ENCODE peak calls at places on chromosomes 13 and 19, in five cellular contexts. Z, F, G, U and H are unnamed samples.
A peak's percentile ranks its signal among the peaks of the same experiment; 100 is the strongest.

GRCh38 chr13:91588541-91588940 is 190.1 kb downstream of the GPC5 start:
- DNase-seq in F (no peak), U (no peak), G (no peak), Z (no peak), H (no peak)

GRCh38 chr19:45322311-45322710 is 364 bp downstream of the CKM start:
- DNase-seq in Z (no peak), G (no peak), U (no peak), F (no peak), H (no peak)

GRCh38 chr19:2494084-2494446 is 18.1 kb downstream of the GADD45B start:
- DNase-seq in F (peak; percentile 75), Z (peak; percentile 65), U (no peak), G (no peak), H (no peak)

GRCh38 chr19:48308695-48309586 is 16.4 kb upstream of the EMP3 start:
- DNase-seq in U (peak; percentile 35), Z (no peak), G (no peak), F (no peak), H (no peak)

GRCh38 chr13:30113983-30114491 is 193.3 kb downstream of the KATNAL1 start:
- DNase-seq in F (no peak), Z (no peak), G (no peak), U (peak; percentile 15), H (no peak)

GRCh38 chr13:37492741-37493514 is 105.6 kb downstream of the POSTN start:
- DNase-seq in G (no peak), F (no peak), Z (peak; percentile 90), U (no peak), H (no peak)

GRCh38 chr13:77868717-77869116 is 49.9 kb downstream of the EDNRB start:
- DNase-seq in G (no peak), U (no peak), F (no peak), Z (peak; percentile 56), H (no peak)

GRCh38 chr13:63942372-63942771 is 2526.7 kb upstream of the PCDH20 start:
- DNase-seq in U (no peak), G (no peak), Z (peak; percentile 50), F (no peak), H (no peak)

GRCh38 chr19:34662919-34663318 is 14.0 kb downstream of the SCGB2B2 start:
- DNase-seq in F (peak; percentile 68), Z (no peak), U (peak; percentile 31), G (no peak), H (no peak)

GRCh38 chr19:46416077-46416709 is 2.8 kb upstream of the CCDC8 start:
- DNase-seq in G (peak; percentile 84), F (peak; percentile 95), U (peak; percentile 95), Z (peak; percentile 75), H (no peak)

GRCh38 chr13:105466376-105466775 is 1069.1 kb downstream of the EFNB2 start:
- DNase-seq in G (no peak), U (no peak), Z (no peak), F (no peak), H (no peak)

GRCh38 chr13:101624210-101624922 is 171.9 kb downstream of the ITGBL1 start:
- DNase-seq in Z (peak; percentile 11), F (no peak), U (no peak), G (no peak), H (no peak)

GRCh38 chr19:55156202-55157063 is 1.1 kb downstream of the TNNI3 start:
- DNase-seq in U (peak; percentile 93), F (peak; percentile 92), Z (peak; percentile 44), G (peak; percentile 90), H (no peak)

GRCh38 chr19:3619631-3620012 is 7.0 kb downstream of the CACTIN start:
- DNase-seq in F (no peak), Z (no peak), G (no peak), U (no peak), H (no peak)

GRCh38 chr19:3154957-3155736 is 19.3 kb downstream of the GNA15 start:
- DNase-seq in G (peak; percentile 75), F (peak; percentile 66), Z (peak; percentile 99), U (peak; percentile 93), H (peak; percentile 88)

GRCh38 chr19:10517760-10518443 is 655 bp upstream of the S1PR5 start:
- DNase-seq in G (peak; percentile 62), Z (peak; percentile 15), F (peak; percentile 69), U (peak; percentile 88), H (no peak)

GRCh38 chr19:2722541-2723344 is 1.6 kb upstream of the DIRAS1 start:
- DNase-seq in Z (peak; percentile 74), U (peak; percentile 60), F (peak; percentile 30), G (peak; percentile 67), H (no peak)

GRCh38 chr13:68970532-68970931 is 1137.1 kb upstream of the ATXN8OS start:
- DNase-seq in Z (no peak), U (no peak), F (no peak), G (no peak), H (no peak)

GRCh38 chr19:55442372-55443044 is 592 bp downstream of the SHISA7 start:
- DNase-seq in Z (no peak), F (peak; percentile 59), G (no peak), U (peak; percentile 73), H (no peak)

GRCh38 chr13:49549289-49549688 is 36.1 kb downstream of the RCBTB1 start:
- DNase-seq in Z (no peak), U (no peak), G (no peak), F (no peak), H (no peak)

GRCh38 chr19:11064831-11065303 is 24.4 kb upstream of the LDLR start:
- DNase-seq in Z (no peak), F (no peak), U (peak; percentile 56), G (peak; percentile 27), H (no peak)

GRCh38 chr19:33426621-33427475 is 53.3 kb downstream of the CEBPG start:
- DNase-seq in F (no peak), U (no peak), Z (no peak), G (no peak), H (no peak)

GRCh38 chr19:44824758-44825157 is 15.9 kb downstream of the BCAM start:
- DNase-seq in U (no peak), Z (no peak), G (no peak), F (no peak), H (no peak)

GRCh38 chr13:41458187-41458938 is 1.0 kb downstream of the RGCC start:
- DNase-seq in G (no peak), Z (peak; percentile 46), F (peak; percentile 56), U (peak; percentile 24), H (no peak)

GRCh38 chr19:15702590-15702930 is 25.3 kb upstream of the OR10H2 start:
- DNase-seq in G (no peak), U (peak; percentile 28), Z (no peak), F (peak; percentile 31), H (no peak)

GRCh38 chr19:45443462-45444317 is 20.0 kb upstream of the ERCC1 start:
- DNase-seq in G (peak; percentile 98), F (peak; percentile 97), U (peak; percentile 95), Z (peak; percentile 82), H (no peak)

GRCh38 chr19:50580970-50581636 is 12.9 kb upstream of the LRRC4B start:
- DNase-seq in F (no peak), Z (no peak), G (no peak), U (no peak), H (no peak)

GRCh38 chr13:41645313-41645712 is 188.0 kb downstream of the RGCC start:
- DNase-seq in G (no peak), F (no peak), U (no peak), Z (peak; percentile 90), H (no peak)

GRCh38 chr19:14544977-14545715 is 15.8 kb downstream of the TECR start:
- DNase-seq in F (no peak), G (no peak), U (no peak), Z (no peak), H (no peak)

GRCh38 chr19:56167064-56167578 is 8.7 kb upstream of the GALP start:
- DNase-seq in F (no peak), U (peak; percentile 48), Z (no peak), G (no peak), H (no peak)

GRCh38 chr13:37446503-37446902 is 152.1 kb downstream of the POSTN start:
- DNase-seq in G (no peak), U (no peak), Z (peak; percentile 93), F (no peak), H (no peak)

DNA sequence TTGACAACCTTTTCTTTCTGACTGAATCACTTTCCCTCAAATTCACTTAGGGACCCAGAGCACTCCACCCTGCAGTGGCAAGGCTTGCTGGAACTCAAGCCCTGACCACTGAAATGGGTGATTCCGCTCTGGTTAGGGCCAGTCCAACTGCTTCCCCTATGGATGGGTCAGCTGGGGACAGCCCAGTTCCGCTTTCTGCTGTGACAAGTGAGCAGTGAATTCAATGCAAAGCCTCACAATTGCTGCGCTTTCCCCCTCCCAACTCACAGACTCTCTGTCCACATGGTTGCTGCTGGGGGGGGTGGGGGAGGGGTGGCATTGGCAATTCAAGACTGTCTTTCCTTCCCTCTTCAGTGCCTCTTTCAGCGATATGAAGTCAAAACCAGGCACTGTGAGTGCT is 18.7 kb downstream of the CD70 start:
- DNase-seq in Z (no peak), U (no peak), G (no peak), F (no peak), H (no peak)
- TF ChIP-seq RCOR1 in Z (no peak), U (no peak), G (no peak), F (no peak), H (no peak)

GRCh38 chr13:110393761-110394160 is 86.7 kb downstream of the COL4A2 start:
- DNase-seq in U (no peak), G (no peak), F (no peak), Z (no peak), H (no peak)
- TF ChIP-seq RCOR1 in U (no peak), G (no peak), F (no peak), Z (no peak), H (no peak)

GRCh38 chr19:30664358-30665058 is 292.3 kb downstream of the ZNF536 start:
- DNase-seq in Z (peak; percentile 4), U (peak; percentile 17), F (peak; percentile 51), G (no peak), H (no peak)

GRCh38 chr19:30659638-30660037 is 287.5 kb downstream of the ZNF536 start:
- DNase-seq in F (no peak), G (no peak), Z (no peak), U (no peak), H (no peak)

GRCh38 chr19:30666301-30666803 is 294.2 kb downstream of the ZNF536 start:
- DNase-seq in Z (peak; percentile 13), G (peak; percentile 66), U (peak; percentile 70), F (peak; percentile 78), H (no peak)

GRCh38 chr19:30665449-30665848 is 293.3 kb downstream of the ZNF536 start:
- DNase-seq in F (no peak), Z (no peak), G (no peak), U (no peak), H (no peak)

GRCh38 chr19:30662211-30662861 is 290.2 kb downstream of the ZNF536 start:
- DNase-seq in G (no peak), Z (no peak), F (no peak), U (no peak), H (no peak)
- TF ChIP-seq RCOR1 in G (no peak), Z (no peak), F (no peak), U (no peak), H (no peak)

GRCh38 chr13:98188544-98189166 is 11.6 kb upstream of the RNF113B start:
- DNase-seq in U (no peak), G (no peak), F (no peak), Z (no peak), H (no peak)

GRCh38 chr13:98184796-98185195 is 7.7 kb upstream of the RNF113B start:
- DNase-seq in Z (peak; percentile 68), G (no peak), U (no peak), F (no peak), H (no peak)

GRCh38 chr13:98189841-98190505 is 12.9 kb upstream of the RNF113B start:
- DNase-seq in G (no peak), F (peak; percentile 52), U (no peak), Z (no peak), H (no peak)

GRCh38 chr13:98187862-98188261 is 10.8 kb upstream of the RNF113B start:
- DNase-seq in U (no peak), G (no peak), F (no peak), Z (no peak), H (no peak)

GRCh38 chr13:98187155-98187726 is 10.2 kb upstream of the RNF113B start:
- DNase-seq in G (no peak), F (no peak), U (no peak), Z (no peak), H (no peak)
- TF ChIP-seq RCOR1 in G (no peak), F (no peak), U (no peak), Z (no peak), H (no peak)